ENCODE peak calls at places on chromosomes 11 and 22, in five cellular contexts. U is stomach, V is GM19239, M is nephron progenitor cell, A is ovary. N is an unnamed sample.

GRCh38 chr11:11989774-11990744 is 18.4 kb downstream of the DKK3 start:
- DNase-seq in U (no peak), M (no peak), A (no peak), V (no peak), N (no peak)

GRCh38 chr11:110134120-110134519 is 40.9 kb downstream of the ZC3H12C start:
- DNase-seq in V (no peak), M (no peak), A (no peak), U (no peak), N (no peak)

GRCh38 chr11:74316772-74317505 is 5.5 kb upstream of the P4HA3 start:
- DNase-seq in A (no peak), V (no peak), U (no peak), M (no peak), N (no peak)

GRCh38 chr22:49880281-49880680 is 26.6 kb downstream of the ZBED4 start:
- DNase-seq in M (no peak), A (no peak), U (no peak), V (peak), N (no peak)

GRCh38 chr11:73974611-73975478 is 7.8 kb downstream of the UCP2 start:
- DNase-seq in U (no peak), V (no peak), A (no peak), M (no peak), N (no peak)

GRCh38 chr11:86069408-86070086 is 663 bp upstream of the PICALM start:
- DNase-seq in M (no peak), A (peak), U (no peak), V (peak), N (no peak)

GRCh38 chr11:134660416-134660815 is 248.4 kb upstream of the B3GAT1 start:
- DNase-seq in A (no peak), M (no peak), V (no peak), U (no peak), N (no peak)

GRCh38 chr22:26551568-26551967 is 38.4 kb downstream of the TPST2 start:
- DNase-seq in M (no peak), A (no peak), U (no peak), V (no peak), N (no peak)

GRCh38 chr11:69808708-69809107 is 10.5 kb downstream of the FGF3 start:
- DNase-seq in U (no peak), M (peak), V (no peak), A (no peak), N (no peak)

GRCh38 chr11:92393218-92393617 is 168.6 kb downstream of the FAT3 start:
- DNase-seq in U (no peak), M (no peak), V (no peak), A (no peak), N (no peak)

GRCh38 chr11:86205415-86206268 is 38.9 kb upstream of the EED start:
- DNase-seq in U (no peak), M (no peak), V (no peak), A (no peak), N (no peak)

GRCh38 chr11:35347921-35348331 is 71.4 kb downstream of the SLC1A2 start:
- DNase-seq in U (no peak), V (no peak), M (no peak), A (no peak), N (no peak)

GRCh38 chr22:30234786-30235470 is 11.6 kb downstream of the LIF start:
- DNase-seq in M (no peak), A (peak), U (no peak), V (no peak), N (no peak)

GRCh38 chr11:94675239-94675638 is 92.9 kb upstream of the AMOTL1 start:
- DNase-seq in M (no peak), U (no peak), A (no peak), V (no peak), N (no peak)

GRCh38 chr11:19676508-19677379 is 35.9 kb upstream of the NAV2 start:
- DNase-seq in M (no peak), A (no peak), V (no peak), U (no peak), N (no peak)

GRCh38 chr22:45612451-45612901 is 59.2 kb upstream of the ATXN10 start:
- DNase-seq in V (no peak), M (peak), U (no peak), A (peak), N (peak)

GRCh38 chr22:45226681-45227186 is 14.0 kb downstream of the KIAA0930 start:
- DNase-seq in V (no peak), U (peak), A (no peak), M (no peak), N (no peak)

GRCh38 chr22:37716708-37717107 is 19.9 kb downstream of the TRIOBP start:
- DNase-seq in V (no peak), U (no peak), A (no peak), M (no peak), N (no peak)

GRCh38 chr11:59154585-59154984 is 11.9 kb downstream of the FAM111A start:
- DNase-seq in V (no peak), U (no peak), A (no peak), M (no peak), N (no peak)

GRCh38 chr11:69001301-69002081 is 11.6 kb downstream of the MRGPRF start:
- DNase-seq in M (no peak), U (no peak), V (no peak), A (peak), N (peak)

GRCh38 chr11:2994336-2994730 is 2.2 kb upstream of the NAP1L4 start:
- DNase-seq in A (no peak), M (no peak), U (peak), V (no peak), N (no peak)

GRCh38 chr11:132623496-132623895 is 908.8 kb downstream of the OPCML start:
- DNase-seq in V (no peak), M (no peak), U (no peak), A (no peak), N (no peak)

GRCh38 chr11:68363771-68364170 is 51.4 kb downstream of the LRP5 start:
- DNase-seq in V (no peak), A (no peak), M (no peak), U (no peak), N (no peak)

GRCh38 chr11:5243845-5244180 is 5.8 kb downstream of the HBG1 start:
- DNase-seq in M (no peak), A (no peak), V (no peak), U (no peak), N (no peak)

GRCh38 chr11:72075756-72076155 is 4.6 kb downstream of the NUMA1 start:
- DNase-seq in V (no peak), M (no peak), A (no peak), U (no peak), N (no peak)

GRCh38 chr11:28366549-28367341 is 258.6 kb downstream of the METTL15 start:
- DNase-seq in U (no peak), A (no peak), M (no peak), V (no peak), N (no peak)

GRCh38 chr11:86741489-86742435 is 58.6 kb upstream of the PRSS23 start:
- DNase-seq in V (no peak), A (no peak), M (no peak), U (no peak), N (no peak)

GRCh38 chr22:29727248-29727551 is 7.4 kb downstream of the CABP7 start:
- DNase-seq in M (peak), V (no peak), A (peak), U (peak), N (no peak)

GRCh38 chr11:69662021-69662698 is 13.0 kb downstream of the LTO1 start:
- DNase-seq in U (no peak), A (no peak), V (no peak), M (no peak), N (no peak)

GRCh38 chr22:45131749-45132148 is 32.0 kb upstream of the NUP50 start:
- DNase-seq in A (no peak), U (no peak), M (no peak), V (no peak), N (no peak)

GRCh38 chr11:118264568-118265470 is 722 bp upstream of the MPZL2 start:
- DNase-seq in M (no peak), A (no peak), U (no peak), V (no peak), N (no peak)

GRCh38 chr11:134333951-134334350 is 2.2 kb downstream of the GLB1L2 start:
- DNase-seq in V (no peak), U (no peak), M (no peak), A (no peak), N (no peak)

GRCh38 chr11:119727523-119728081 is 1.4 kb downstream of the NECTIN1 start:
- DNase-seq in M (peak), V (peak), A (peak), U (peak), N (peak)

GRCh38 chr22:43566021-43566420 is 154.2 kb downstream of the MPPED1 start:
- DNase-seq in U (no peak), M (no peak), V (no peak), A (no peak), N (no peak)

GRCh38 chr11:33344611-33345010 is 87.4 kb downstream of the HIPK3 start:
- DNase-seq in M (no peak), A (no peak), V (no peak), U (no peak), N (no peak)

GRCh38 chr22:29270475-29271271 is 2.6 kb downstream of the EWSR1 start:
- DNase-seq in V (no peak), M (no peak), U (no peak), A (no peak), N (no peak)

GRCh38 chr11:71164186-71164585 is 88.2 kb downstream of the SHANK2 start:
- DNase-seq in A (no peak), M (no peak), U (no peak), V (no peak), N (no peak)

GRCh38 chr22:24106385-24107381 is 74.6 kb upstream of the SUSD2 start:
- DNase-seq in M (no peak), A (peak), V (peak), U (no peak), N (peak)

GRCh38 chr22:19868773-19869471 is 14.2 kb upstream of the GNB1L start:
- DNase-seq in M (no peak), V (no peak), U (no peak), A (peak), N (no peak)

N was measured in activated CD8-positive, alpha-beta memory T cell treated with anti-CD3 and anti-CD28 coated beads, Interleukin-2, amount 50 U/mL, for 4 hours.